ENCODE peak calls at places on chromosome 11, in four cellular contexts. One of them, this sample, is unnamed.

GRCh38 chr11:61477734-61478148 is 30.8 kb upstream of the LRRC10B start:
- DNase-seq in CD8-positive, alpha-beta T cell: peak; percentile 42
- DNase-seq in AG04450: no peak
- DNase-seq in choroid plexus epithelial cell: no peak
- DNase-seq in this sample: peak; percentile 54

GRCh38 chr11:11946180-11946579 is 62.2 kb downstream of the DKK3 start:
- DNase-seq in CD8-positive, alpha-beta T cell: no peak
- DNase-seq in AG04450: no peak
- DNase-seq in choroid plexus epithelial cell: peak; percentile 33
- DNase-seq in this sample: no peak

GRCh38 chr11:18522388-18522787 is 4.4 kb downstream of the TSG101 start:
- DNase-seq in CD8-positive, alpha-beta T cell: no peak
- DNase-seq in AG04450: no peak
- DNase-seq in choroid plexus epithelial cell: peak; percentile 14
- DNase-seq in this sample: no peak

GRCh38 chr11:121894581-121894980 is 221.4 kb downstream of the BLID start:
- DNase-seq in CD8-positive, alpha-beta T cell: no peak
- DNase-seq in AG04450: no peak
- DNase-seq in choroid plexus epithelial cell: peak; percentile 70
- DNase-seq in this sample: no peak

GRCh38 chr11:65809496-65809895 is 22.6 kb downstream of the OVOL1 start:
- DNase-seq in CD8-positive, alpha-beta T cell: no peak
- DNase-seq in AG04450: no peak
- DNase-seq in choroid plexus epithelial cell: no peak
- DNase-seq in this sample: no peak

GRCh38 chr11:66443602-66444001 is 5.0 kb upstream of the MRPL11 start:
- DNase-seq in CD8-positive, alpha-beta T cell: no peak
- DNase-seq in AG04450: peak; percentile 58
- DNase-seq in choroid plexus epithelial cell: peak; percentile 84
- DNase-seq in this sample: no peak

GRCh38 chr11:118916842-118917388 is 8.8 kb downstream of the BCL9L start:
- DNase-seq in CD8-positive, alpha-beta T cell: no peak
- DNase-seq in AG04450: no peak
- DNase-seq in choroid plexus epithelial cell: peak; percentile 91
- DNase-seq in this sample: no peak

GRCh38 chr11:85845052-85845631 is 10.0 kb upstream of the CCDC83 start:
- DNase-seq in CD8-positive, alpha-beta T cell: no peak
- DNase-seq in AG04450: no peak
- DNase-seq in choroid plexus epithelial cell: peak; percentile 6
- DNase-seq in this sample: no peak

GRCh38 chr11:60919320-60919719 is 4.9 kb upstream of the TMEM132A start:
- DNase-seq in CD8-positive, alpha-beta T cell: no peak
- DNase-seq in AG04450: no peak
- DNase-seq in choroid plexus epithelial cell: peak; percentile 12
- DNase-seq in this sample: no peak

GRCh38 chr11:706957-707816 is 1.2 kb downstream of the EPS8L2 start:
- DNase-seq in CD8-positive, alpha-beta T cell: no peak
- DNase-seq in AG04450: no peak
- DNase-seq in choroid plexus epithelial cell: peak; percentile 17
- DNase-seq in this sample: peak; percentile 74

GRCh38 chr11:66328307-66329144 is 7.7 kb downstream of the RIN1 start:
- DNase-seq in CD8-positive, alpha-beta T cell: peak; percentile 74
- DNase-seq in AG04450: no peak
- DNase-seq in choroid plexus epithelial cell: peak; percentile 73
- DNase-seq in this sample: peak; percentile 80

GRCh38 chr11:115184901-115185300 is 319.3 kb downstream of the CADM1 start:
- DNase-seq in CD8-positive, alpha-beta T cell: no peak
- DNase-seq in AG04450: no peak
- DNase-seq in choroid plexus epithelial cell: no peak
- DNase-seq in this sample: no peak

GRCh38 chr11:27812341-27812740 is 112.1 kb upstream of the BDNF start:
- DNase-seq in CD8-positive, alpha-beta T cell: no peak
- DNase-seq in AG04450: no peak
- DNase-seq in choroid plexus epithelial cell: peak; percentile 27
- DNase-seq in this sample: no peak

GRCh38 chr11:86370922-86371614 is 3.6 kb upstream of the CCDC81 start:
- DNase-seq in CD8-positive, alpha-beta T cell: no peak
- DNase-seq in AG04450: no peak
- DNase-seq in choroid plexus epithelial cell: peak; percentile 80
- DNase-seq in this sample: no peak

GRCh38 chr11:70645537-70645936 is 247.2 kb downstream of the CTTN start:
- DNase-seq in CD8-positive, alpha-beta T cell: no peak
- DNase-seq in AG04450: no peak
- DNase-seq in choroid plexus epithelial cell: no peak
- DNase-seq in this sample: no peak

GRCh38 chr11:3810951-3811350 is 2.6 kb downstream of the PGAP2 start:
- DNase-seq in CD8-positive, alpha-beta T cell: no peak
- DNase-seq in AG04450: no peak
- DNase-seq in choroid plexus epithelial cell: no peak
- DNase-seq in this sample: no peak

GRCh38 chr11:105647780-105648179 is 37.9 kb downstream of the GRIA4 start:
- DNase-seq in CD8-positive, alpha-beta T cell: no peak
- DNase-seq in AG04450: no peak
- DNase-seq in choroid plexus epithelial cell: no peak
- DNase-seq in this sample: no peak

GRCh38 chr11:67367836-67368227 is 5.6 kb downstream of the CLCF1 start:
- DNase-seq in CD8-positive, alpha-beta T cell: no peak
- DNase-seq in AG04450: no peak
- DNase-seq in choroid plexus epithelial cell: no peak
- DNase-seq in this sample: no peak

GRCh38 chr11:65574963-65575567 is 788 bp upstream of the EHBP1L1 start:
- DNase-seq in CD8-positive, alpha-beta T cell: no peak
- DNase-seq in AG04450: no peak
- DNase-seq in choroid plexus epithelial cell: no peak
- DNase-seq in this sample: peak; percentile 73

GRCh38 chr11:74330065-74330858 is 18.8 kb upstream of the P4HA3 start:
- DNase-seq in CD8-positive, alpha-beta T cell: no peak
- DNase-seq in AG04450: no peak
- DNase-seq in choroid plexus epithelial cell: peak; percentile 73
- DNase-seq in this sample: no peak

GRCh38 chr11:134240592-134240991 is 12.6 kb downstream of the THYN1 start:
- DNase-seq in CD8-positive, alpha-beta T cell: no peak
- DNase-seq in AG04450: no peak
- DNase-seq in choroid plexus epithelial cell: no peak
- DNase-seq in this sample: no peak

GRCh38 chr11:1125803-1126202 is 31.9 kb upstream of the MUC5AC start:
- DNase-seq in CD8-positive, alpha-beta T cell: no peak
- DNase-seq in AG04450: no peak
- DNase-seq in choroid plexus epithelial cell: no peak
- DNase-seq in this sample: no peak

GRCh38 chr11:13781153-13781552 is 112.7 kb downstream of the FAR1 start:
- DNase-seq in CD8-positive, alpha-beta T cell: no peak
- DNase-seq in AG04450: no peak
- DNase-seq in choroid plexus epithelial cell: no peak
- DNase-seq in this sample: no peak

GRCh38 chr11:70834277-70834940 is 418.0 kb downstream of the SHANK2 start:
- DNase-seq in CD8-positive, alpha-beta T cell: no peak
- DNase-seq in AG04450: no peak
- DNase-seq in choroid plexus epithelial cell: no peak
- DNase-seq in this sample: no peak

DNA sequence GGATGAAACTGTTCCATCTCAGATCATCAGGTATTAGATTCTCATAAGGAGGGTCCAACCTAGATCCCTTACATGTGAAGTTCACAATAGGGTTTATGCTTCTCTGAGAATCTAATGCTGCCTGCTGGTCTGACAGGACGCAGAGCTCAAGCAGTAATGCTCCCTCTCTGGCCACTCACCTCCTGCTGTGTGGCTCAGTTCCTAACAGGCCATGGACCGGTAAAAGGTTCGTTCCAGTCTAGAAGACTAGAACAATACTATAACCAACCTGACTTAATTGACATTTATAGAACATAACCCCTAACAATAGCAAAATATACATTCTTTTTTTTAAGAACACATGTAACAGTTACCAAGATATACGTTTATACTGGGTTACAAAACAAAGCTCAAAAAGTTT is 45.8 kb downstream of the ATG16L2 start:
- DNase-seq in CD8-positive, alpha-beta T cell: no peak
- DNase-seq in AG04450: no peak
- DNase-seq in choroid plexus epithelial cell: no peak
- DNase-seq in this sample: no peak
- H3K4me3 ChIP-seq in CD8-positive, alpha-beta T cell: no peak overlapping the region
- H3K4me3 ChIP-seq in AG04450: no peak overlapping the region
- H3K4me3 ChIP-seq in choroid plexus epithelial cell: no peak overlapping the region
- H3K4me3 ChIP-seq in this sample: no peak overlapping the region

GRCh38 chr11:108008656-108009496 is at the start of gene CUL5:
- DNase-seq in CD8-positive, alpha-beta T cell: peak; percentile 83
- DNase-seq in AG04450: peak; percentile 83
- DNase-seq in choroid plexus epithelial cell: peak; percentile 93
- DNase-seq in this sample: peak; percentile 92
- H3K4me3 ChIP-seq in CD8-positive, alpha-beta T cell: peak within 1 kb of the TSS; percentile 99
- H3K4me3 ChIP-seq in AG04450: peak within 1 kb of the TSS; percentile 100
- H3K4me3 ChIP-seq in choroid plexus epithelial cell: peak within 1 kb of the TSS; percentile 86
- H3K4me3 ChIP-seq in this sample: peak within 1 kb of the TSS; percentile 90

GRCh38 chr11:113876798-113877672 is 1.7 kb upstream of the USP28 start:
- DNase-seq in CD8-positive, alpha-beta T cell: no peak
- DNase-seq in AG04450: no peak
- DNase-seq in choroid plexus epithelial cell: no peak
- DNase-seq in this sample: no peak
- H3K4me3 ChIP-seq in CD8-positive, alpha-beta T cell: no peak overlapping the region
- H3K4me3 ChIP-seq in AG04450: no peak overlapping the region
- H3K4me3 ChIP-seq in choroid plexus epithelial cell: no peak overlapping the region
- H3K4me3 ChIP-seq in this sample: no peak overlapping the region

GRCh38 chr11:34056672-34057071 is 5.1 kb downstream of the CAPRIN1 start:
- DNase-seq in CD8-positive, alpha-beta T cell: no peak
- DNase-seq in AG04450: no peak
- DNase-seq in choroid plexus epithelial cell: no peak
- DNase-seq in this sample: no peak
- H3K4me3 ChIP-seq in CD8-positive, alpha-beta T cell: no peak overlapping the region
- H3K4me3 ChIP-seq in AG04450: peak overlapping the region; percentile 1
- H3K4me3 ChIP-seq in choroid plexus epithelial cell: no peak overlapping the region
- H3K4me3 ChIP-seq in this sample: no peak overlapping the region

GRCh38 chr11:44835979-44836378 is 109.2 kb downstream of the TSPAN18 start:
- DNase-seq in CD8-positive, alpha-beta T cell: no peak
- DNase-seq in AG04450: no peak
- DNase-seq in choroid plexus epithelial cell: no peak
- DNase-seq in this sample: no peak

GRCh38 chr11:44840085-44840478 is 110.6 kb downstream of the TP53I11 start:
- DNase-seq in CD8-positive, alpha-beta T cell: no peak
- DNase-seq in AG04450: no peak
- DNase-seq in choroid plexus epithelial cell: no peak
- DNase-seq in this sample: no peak

GRCh38 chr11:44839458-44840084 is 111.1 kb downstream of the TP53I11 start:
- DNase-seq in CD8-positive, alpha-beta T cell: no peak
- DNase-seq in AG04450: no peak
- DNase-seq in choroid plexus epithelial cell: no peak
- DNase-seq in this sample: no peak

GRCh38 chr11:44835326-44835725 is 108.6 kb downstream of the TSPAN18 start:
- DNase-seq in CD8-positive, alpha-beta T cell: no peak
- DNase-seq in AG04450: no peak
- DNase-seq in choroid plexus epithelial cell: no peak
- DNase-seq in this sample: no peak

GRCh38 chr11:44837650-44838049 is 110.9 kb downstream of the TSPAN18 start:
- DNase-seq in CD8-positive, alpha-beta T cell: no peak
- DNase-seq in AG04450: peak; percentile 27
- DNase-seq in choroid plexus epithelial cell: peak; percentile 3
- DNase-seq in this sample: no peak
- H3K4me3 ChIP-seq in CD8-positive, alpha-beta T cell: no peak overlapping the region
- H3K4me3 ChIP-seq in AG04450: no peak overlapping the region
- H3K4me3 ChIP-seq in choroid plexus epithelial cell: no peak overlapping the region
- H3K4me3 ChIP-seq in this sample: no peak overlapping the region

This sample was measured in colonic mucosa.